ENCODE peak calls at places on chromosomes 6 and 20, in seven cellular contexts. Q, S, K, R, T, C and G are unnamed samples.

GRCh38 chr20:49187330-49188100 is 619 bp downstream of the STAU1 start:
- DNase-seq in R (peak), Q (no peak), T (peak), K (peak), S (no peak), C (peak), G (peak)

GRCh38 chr20:20930500-20930899 is 175.7 kb downstream of the LINC00237 start:
- DNase-seq in Q (no peak), S (no peak), T (no peak), C (no peak), K (no peak), R (no peak), G (no peak)

GRCh38 chr6:130424704-130425103 is 58.9 kb downstream of the TMEM200A start:
- DNase-seq in Q (no peak), C (no peak), K (no peak), T (no peak), S (no peak), R (no peak), G (no peak)

GRCh38 chr20:23234311-23235078 is 116.1 kb upstream of the NXT1 start:
- DNase-seq in Q (no peak), R (no peak), K (no peak), T (no peak), S (no peak), C (no peak), G (no peak)

GRCh38 chr6:37459981-37460800 is 27.2 kb downstream of the CMTR1 start:
- DNase-seq in Q (no peak), C (no peak), S (no peak), R (no peak), T (no peak), K (no peak), G (no peak)

GRCh38 chr6:20703049-20703448 is 168.8 kb downstream of the CDKAL1 start:
- DNase-seq in S (no peak), T (no peak), K (no peak), Q (no peak), R (no peak), C (no peak), G (no peak)

GRCh38 chr6:77292564-77293546 is 170.4 kb downstream of the HTR1B start:
- DNase-seq in T (no peak), Q (peak), S (no peak), C (no peak), R (no peak), K (no peak), G (no peak)

GRCh38 chr6:111552999-111553398 is 52.7 kb downstream of the TRAF3IP2 start:
- DNase-seq in S (no peak), T (no peak), C (no peak), K (no peak), Q (no peak), R (no peak), G (no peak)

GRCh38 chr6:37602801-37603200 is 94.9 kb downstream of the MDGA1 start:
- DNase-seq in K (no peak), C (no peak), T (no peak), Q (no peak), S (no peak), R (no peak), G (no peak)

GRCh38 chr20:24235224-24235735 is 234.1 kb upstream of the SYNDIG1 start:
- DNase-seq in S (peak), K (no peak), R (no peak), Q (no peak), T (no peak), C (no peak), G (no peak)

GRCh38 chr6:46626228-46626909 is 26.2 kb downstream of the CYP39A1 start:
- DNase-seq in Q (peak), C (no peak), K (no peak), R (no peak), T (no peak), S (no peak), G (no peak)

GRCh38 chr6:97669191-97669651 is 386.2 kb upstream of the MMS22L start:
- DNase-seq in K (no peak), R (no peak), T (no peak), C (peak), S (peak), Q (no peak), G (peak)